ENCODE peak calls at places on chromosomes 1 and 21, in seven cellular contexts. B, M, U, O, K, H and R are unnamed samples.

GRCh38 chr1:151147132-151147503 is 687 bp upstream of the SEMA6C start:
- DNase-seq in B (no peak), M (no peak), U (no peak), O (no peak), K (no peak), H (no peak), R (no peak)

GRCh38 chr21:46183910-46184624 is at the start of gene SPATC1L:
- DNase-seq in B (no peak), M (peak; percentile 84), U (peak; percentile 16), O (peak; percentile 86), K (peak; percentile 78), H (no peak), R (peak; percentile 84)

GRCh38 chr1:111789666-111790316 is 34.1 kb downstream of the DDX20 start:
- DNase-seq in B (no peak), M (no peak), U (no peak), O (no peak), K (no peak), H (no peak), R (no peak)

GRCh38 chr21:43921602-43921978 is 56.6 kb downstream of the AGPAT3 start:
- DNase-seq in B (no peak), M (no peak), U (no peak), O (peak; percentile 80), K (no peak), H (no peak), R (no peak)

GRCh38 chr1:204623894-204624361 is 61.6 kb downstream of the LRRN2 start:
- DNase-seq in B (no peak), M (no peak), U (no peak), O (peak; percentile 57), K (no peak), H (no peak), R (no peak)

GRCh38 chr1:169361281-169361680 is 6.3 kb downstream of the NME7 start:
- DNase-seq in B (no peak), M (no peak), U (no peak), O (no peak), K (no peak), H (no peak), R (no peak)

GRCh38 chr1:192327997-192328396 is 11.2 kb downstream of the RGS21 start:
- DNase-seq in B (no peak), M (no peak), U (no peak), O (no peak), K (no peak), H (no peak), R (no peak)

GRCh38 chr21:17550671-17551308 is 37.9 kb downstream of the CXADR start:
- DNase-seq in B (no peak), M (no peak), U (no peak), O (no peak), K (no peak), H (no peak), R (no peak)

GRCh38 chr1:39268112-39268581 is 63.7 kb downstream of the MACF1 start:
- DNase-seq in B (peak; percentile 57), M (no peak), U (no peak), O (peak; percentile 64), K (peak; percentile 63), H (peak; percentile 70), R (no peak)

GRCh38 chr1:205667909-205668643 is 12.2 kb downstream of the SLC45A3 start:
- DNase-seq in B (no peak), M (no peak), U (no peak), O (peak; percentile 2), K (no peak), H (no peak), R (no peak)
- H3K27ac ChIP-seq in B (no peak overlapping the region), M (no peak overlapping the region), U (no peak overlapping the region), O (no peak overlapping the region), K (no peak overlapping the region), H (no peak overlapping the region), R (no peak overlapping the region)

DNA sequence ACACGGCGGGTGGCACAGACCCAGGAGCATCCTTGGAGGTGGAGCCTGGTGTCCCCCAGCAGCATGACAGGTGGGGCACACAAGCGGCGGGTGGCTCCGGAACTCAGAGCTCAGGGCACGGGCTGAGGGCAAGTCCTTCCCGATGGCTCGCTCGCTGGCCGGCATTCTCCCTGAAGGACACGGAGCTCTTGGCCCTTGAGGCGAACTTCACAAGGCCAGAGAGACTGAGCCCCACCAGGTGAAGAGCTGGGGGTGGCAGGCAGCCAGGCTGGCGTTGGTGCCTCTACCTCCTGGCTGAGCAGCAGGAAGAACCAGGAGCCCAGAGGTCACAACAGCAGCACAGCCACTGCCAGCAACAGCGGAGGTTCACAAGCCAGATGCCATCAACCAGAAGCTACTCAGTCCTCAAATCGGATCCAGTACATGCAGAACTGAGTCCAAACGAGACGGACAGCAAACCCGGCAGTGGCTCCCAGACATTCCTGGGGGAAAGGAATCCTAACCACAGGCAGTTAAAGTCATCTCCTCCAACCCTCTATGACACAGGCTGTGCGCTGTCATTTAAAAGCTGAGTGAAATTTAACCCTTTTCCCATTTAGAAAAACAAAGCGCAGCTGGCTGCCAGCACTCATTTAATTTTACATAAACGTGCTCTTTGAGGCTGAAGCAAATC is 54.0 kb downstream of the NPHP4 start:
- DNase-seq in B (no peak), M (no peak), U (no peak), O (no peak), K (peak; percentile 5), H (peak; percentile 27), R (no peak)
- H3K27ac ChIP-seq in B (no peak overlapping the region), M (peak overlapping the region; percentile 44), U (no peak overlapping the region), O (no peak overlapping the region), K (no peak overlapping the region), H (peak overlapping the region; percentile 31), R (no peak overlapping the region)

GRCh38 chr1:89873757-89874156 is 52.9 kb downstream of the LRRC8D start:
- DNase-seq in B (no peak), M (peak; percentile 24), U (no peak), O (no peak), K (no peak), H (no peak), R (no peak)

GRCh38 chr1:89873250-89873649 is 52.4 kb downstream of the LRRC8D start:
- DNase-seq in B (no peak), M (no peak), U (no peak), O (no peak), K (no peak), H (no peak), R (no peak)

GRCh38 chr1:89871768-89872473 is 51.1 kb downstream of the LRRC8D start:
- DNase-seq in B (no peak), M (no peak), U (no peak), O (no peak), K (peak; percentile 49), H (no peak), R (no peak)

GRCh38 chr1:89870998-89871397 is 50.2 kb downstream of the LRRC8D start:
- DNase-seq in B (no peak), M (no peak), U (no peak), O (no peak), K (no peak), H (no peak), R (no peak)

GRCh38 chr1:89872567-89872966 is 51.7 kb downstream of the LRRC8D start:
- DNase-seq in B (no peak), M (no peak), U (no peak), O (no peak), K (no peak), H (no peak), R (no peak)
- H3K27ac ChIP-seq in B (no peak overlapping the region), M (no peak overlapping the region), U (no peak overlapping the region), O (no peak overlapping the region), K (peak overlapping the region; percentile 5), H (no peak overlapping the region), R (no peak overlapping the region)

GRCh38 chr1:110098222-110099026 is 13.8 kb upstream of the UBL4B start:
- DNase-seq in B (no peak), M (no peak), U (no peak), O (no peak), K (no peak), H (no peak), R (no peak)

GRCh38 chr1:110097507-110098221 is 14.6 kb upstream of the UBL4B start:
- DNase-seq in B (no peak), M (no peak), U (no peak), O (no peak), K (peak; percentile 30), H (no peak), R (no peak)

GRCh38 chr1:110106013-110106941 is 6.0 kb upstream of the UBL4B start:
- DNase-seq in B (peak; percentile 60), M (peak; percentile 84), U (peak; percentile 29), O (peak; percentile 82), K (peak; percentile 85), H (peak; percentile 43), R (peak; percentile 73)

GRCh38 chr1:110100335-110100734 is 11.9 kb upstream of the UBL4B start:
- DNase-seq in B (no peak), M (no peak), U (no peak), O (no peak), K (no peak), H (no peak), R (no peak)

DNA sequence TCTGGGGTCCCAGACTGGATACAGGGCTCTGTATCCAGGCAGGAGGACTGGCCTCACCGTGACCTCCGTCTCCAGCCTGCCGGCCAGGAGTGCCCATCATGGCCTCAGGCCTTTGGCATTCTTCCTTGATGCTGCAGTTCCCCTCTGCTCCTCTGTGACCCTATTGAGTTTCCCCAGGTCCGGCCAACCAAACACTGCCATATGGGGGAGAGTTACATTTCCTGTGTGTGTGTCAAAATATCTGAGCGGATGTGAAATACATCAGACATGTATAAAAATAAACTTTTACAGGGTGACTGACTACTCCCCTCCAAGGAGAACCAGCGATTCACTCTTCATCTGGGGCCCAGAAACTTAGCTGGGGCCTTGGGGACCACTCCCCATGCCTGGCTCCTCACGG is 10.2 kb upstream of the UBL4B start:
- DNase-seq in B (no peak), M (no peak), U (no peak), O (no peak), K (no peak), H (no peak), R (no peak)
- H3K27ac ChIP-seq in B (no peak overlapping the region), M (no peak overlapping the region), U (no peak overlapping the region), O (no peak overlapping the region), K (no peak overlapping the region), H (peak overlapping the region; percentile 11), R (no peak overlapping the region)